ENCODE peak calls at places on chromosomes 4 and X, in nine cellular contexts. F is body of pancreas, S is EH, K is HT-29, Y is upper lobe of left lung, N is OCI-LY7, O is WTC11, A is fibroblast of lung, M is islet precursor cell. L is an unnamed sample.

GRCh38 chr4:97910005-97910404 is 233.3 kb downstream of the STPG2 start:
- DNase-seq in F (no peak), S (no peak), K (peak; percentile 7), Y (no peak), N (peak; percentile 11), O (peak; percentile 26), A (no peak), M (no peak), L (no peak)

GRCh38 chr4:131052646-131053045 is 1956.7 kb downstream of the C4orf33 start:
- DNase-seq in F (no peak), S (no peak), K (no peak), Y (no peak), N (no peak), O (no peak), A (peak; percentile 1), M (no peak), L (no peak)

GRCh38 chr4:94304365-94304971 is 38.2 kb downstream of the HPGDS start:
- DNase-seq in F (no peak), S (peak; percentile 47), K (peak; percentile 73), Y (no peak), N (peak; percentile 10), O (no peak), A (peak; percentile 23), M (no peak), L (no peak)

GRCh38 chr4:80125252-80126177 is 52.5 kb upstream of the ANTXR2 start:
- DNase-seq in F (no peak), S (peak; percentile 42), K (peak; percentile 73), Y (no peak), N (peak; percentile 9), O (no peak), A (peak; percentile 32), M (no peak), L (no peak)

GRCh38 chr4:139509727-139510410 is 46.1 kb downstream of the SETD7 start:
- DNase-seq in F (no peak), S (peak; percentile 32), K (peak; percentile 33), Y (no peak), N (peak; percentile 28), O (peak; percentile 47), A (no peak), M (no peak), L (no peak)

GRCh38 chrX:39242187-39242586 is 440.9 kb downstream of the MID1IP1 start:
- DNase-seq in F (peak; percentile 53), S (peak; percentile 4), K (peak; percentile 42), Y (peak; percentile 27), N (peak; percentile 17), O (peak; percentile 11), A (peak; percentile 2), M (peak; percentile 57), L (no peak)

GRCh38 chrX:53479295-53479694 is 45.1 kb upstream of the HSD17B10 start:
- DNase-seq in F (no peak), S (peak; percentile 24), K (no peak), Y (no peak), N (no peak), O (no peak), A (peak; percentile 28), M (no peak), L (no peak)

GRCh38 chr4:39823193-39823592 is 125.3 kb downstream of the UBE2K start:
- DNase-seq in F (no peak), S (peak; percentile 46), K (no peak), Y (no peak), N (no peak), O (no peak), A (peak; percentile 37), M (no peak), L (peak; percentile 53)

GRCh38 chr4:30847157-30847556 is 127.0 kb downstream of the PCDH7 start:
- DNase-seq in F (no peak), S (no peak), K (no peak), Y (no peak), N (no peak), O (no peak), A (no peak), M (no peak), L (no peak)

GRCh38 chrX:109685656-109686078 is 47.4 kb downstream of the ACSL4 start:
- DNase-seq in F (no peak), S (no peak), K (no peak), Y (no peak), N (no peak), O (no peak), A (no peak), M (no peak), L (no peak)

GRCh38 chrX:12007881-12008280 is 130.4 kb upstream of the FRMPD4 start:
- DNase-seq in F (no peak), S (peak; percentile 78), K (no peak), Y (no peak), N (no peak), O (no peak), A (peak; percentile 91), M (no peak), L (peak; percentile 66)

GRCh38 chr4:159487284-159487747 is 384.4 kb downstream of the RAPGEF2 start:
- DNase-seq in F (peak; percentile 66), S (peak; percentile 78), K (peak; percentile 70), Y (peak; percentile 27), N (peak; percentile 47), O (peak; percentile 62), A (peak; percentile 73), M (peak; percentile 79), L (peak; percentile 37)

GRCh38 chrX:130170752-130171445 is 863 bp upstream of the RAB33A start:
- DNase-seq in F (no peak), S (peak; percentile 44), K (no peak), Y (peak; percentile 53), N (peak; percentile 71), O (peak; percentile 61), A (peak; percentile 8), M (peak; percentile 62), L (no peak)

GRCh38 chr4:10032625-10033024 is 11.3 kb upstream of the SLC2A9 start:
- DNase-seq in F (peak; percentile 47), S (peak; percentile 78), K (peak; percentile 34), Y (peak; percentile 31), N (no peak), O (no peak), A (peak; percentile 86), M (no peak), L (no peak)

GRCh38 chr4:77240469-77241066 is 83.6 kb downstream of the CCNG2 start:
- DNase-seq in F (peak; percentile 76), S (peak; percentile 53), K (peak; percentile 88), Y (peak; percentile 50), N (peak; percentile 72), O (peak; percentile 89), A (peak; percentile 35), M (peak; percentile 88), L (peak; percentile 9)

GRCh38 chr4:23828779-23829178 is 61.1 kb downstream of the PPARGC1A start:
- DNase-seq in F (no peak), S (no peak), K (no peak), Y (no peak), N (no peak), O (no peak), A (no peak), M (no peak), L (no peak)

GRCh38 chrX:129235903-129236302 is 287.4 kb downstream of the SMARCA1 start:
- DNase-seq in F (no peak), S (no peak), K (no peak), Y (no peak), N (no peak), O (no peak), A (peak; percentile 23), M (no peak), L (no peak)

GRCh38 chrX:100089724-100090123 is 320.3 kb downstream of the PCDH19 start:
- DNase-seq in F (no peak), S (no peak), K (no peak), Y (no peak), N (no peak), O (no peak), A (no peak), M (no peak), L (no peak)

GRCh38 chr4:153534792-153535629 is 68.9 kb downstream of the TMEM131L start:
- DNase-seq in F (no peak), S (no peak), K (no peak), Y (no peak), N (no peak), O (no peak), A (no peak), M (no peak), L (no peak)

GRCh38 chr4:111959202-111959601 is 186.1 kb upstream of the FAM241A start:
- DNase-seq in F (no peak), S (peak; percentile 91), K (peak; percentile 26), Y (no peak), N (no peak), O (no peak), A (peak; percentile 38), M (peak; percentile 63), L (peak; percentile 77)

GRCh38 chr4:10584042-10584441 is 100.5 kb downstream of the CLNK start:
- DNase-seq in F (no peak), S (peak; percentile 78), K (peak; percentile 51), Y (peak; percentile 53), N (no peak), O (no peak), A (peak; percentile 93), M (no peak), L (peak; percentile 64)

GRCh38 chr4:137267024-137267423 is 265.3 kb downstream of the PCDH18 start:
- DNase-seq in F (no peak), S (peak; percentile 89), K (no peak), Y (no peak), N (no peak), O (no peak), A (peak; percentile 78), M (no peak), L (peak; percentile 13)

GRCh38 chr4:7786517-7786916 is 153.1 kb downstream of the AFAP1 start:
- DNase-seq in F (no peak), S (no peak), K (no peak), Y (no peak), N (no peak), O (no peak), A (no peak), M (no peak), L (no peak)

GRCh38 chrX:152601848-152602616 is 35.7 kb upstream of the GABRQ start:
- DNase-seq in F (no peak), S (no peak), K (peak; percentile 32), Y (no peak), N (peak; percentile 19), O (peak; percentile 19), A (peak; percentile 66), M (peak; percentile 47), L (no peak)

GRCh38 chr4:1035510-1035909 is 24.1 kb downstream of the FGFRL1 start:
- DNase-seq in F (peak; percentile 68), S (no peak), K (peak; percentile 66), Y (no peak), N (no peak), O (no peak), A (peak; percentile 38), M (no peak), L (no peak)

GRCh38 chr4:41363384-41363981 is 106.8 kb downstream of the UCHL1 start:
- DNase-seq in F (no peak), S (peak; percentile 95), K (peak; percentile 46), Y (peak; percentile 39), N (no peak), O (no peak), A (peak; percentile 80), M (peak; percentile 67), L (no peak)

GRCh38 chrX:109537324-109537665 is 651 bp downstream of the NXT2 start:
- DNase-seq in F (peak; percentile 63), S (peak; percentile 61), K (peak; percentile 82), Y (peak; percentile 59), N (no peak), O (no peak), A (peak; percentile 71), M (no peak), L (peak; percentile 25)

GRCh38 chrX:149567621-149568417 is 18.1 kb upstream of the HSFX3 start:
- DNase-seq in F (no peak), S (no peak), K (no peak), Y (no peak), N (no peak), O (no peak), A (no peak), M (peak; percentile 37), L (no peak)

GRCh38 chr4:123256006-123256405 is 140.6 kb upstream of the SPRY1 start:
- DNase-seq in F (no peak), S (no peak), K (no peak), Y (no peak), N (no peak), O (no peak), A (no peak), M (no peak), L (no peak)

GRCh38 chrX:150887906-150888465 is 10.5 kb downstream of the CD99L2 start:
- DNase-seq in F (no peak), S (peak; percentile 81), K (no peak), Y (no peak), N (no peak), O (no peak), A (peak; percentile 55), M (no peak), L (peak; percentile 47)

GRCh38 chr4:154908168-154908567 is 127.1 kb downstream of the RBM46 start:
- DNase-seq in F (no peak), S (no peak), K (no peak), Y (no peak), N (no peak), O (no peak), A (peak; percentile 15), M (no peak), L (peak; percentile 16)